ENCODE peak calls at places on chromosomes 6 and 20, in four cellular contexts. M, G, X and N are unnamed samples.

GRCh38 chr6:4295789-4296165 is 160.4 kb upstream of the ECI2 start:
- DNase-seq in X (no peak), G (no peak), M (no peak), N (no peak)

GRCh38 chr6:163170294-163170883 is 244.1 kb upstream of the QKI start:
- DNase-seq in M (no peak), X (peak; percentile 74), G (no peak), N (peak; percentile 36)

GRCh38 chr6:153059311-153059710 is 56.8 kb upstream of the MTRF1L start:
- DNase-seq in M (no peak), G (no peak), X (no peak), N (no peak)

GRCh38 chr6:22036267-22036666 is 260.6 kb downstream of the PRL start:
- DNase-seq in G (peak; percentile 49), M (peak; percentile 64), X (peak; percentile 26), N (peak; percentile 63)

GRCh38 chr6:52065621-52066020 is 21.8 kb downstream of the PKHD1 start:
- DNase-seq in M (no peak), G (peak; percentile 12), X (no peak), N (no peak)

GRCh38 chr6:28807682-28808280 is 116.0 kb downstream of the TRIM27 start:
- DNase-seq in G (peak; percentile 81), X (peak; percentile 75), M (no peak), N (peak; percentile 80)

GRCh38 chr20:25224941-25225340 is 22.9 kb upstream of the PYGB start:
- DNase-seq in M (no peak), X (no peak), G (no peak), N (no peak)

GRCh38 chr20:4999788-5000187 is 1.5 kb downstream of the SLC23A2 start:
- DNase-seq in G (no peak), M (no peak), X (no peak), N (no peak)

GRCh38 chr6:40480678-40481077 is 106.5 kb downstream of the LRFN2 start:
- DNase-seq in X (no peak), M (no peak), G (no peak), N (no peak)

GRCh38 chr6:40484066-40484465 is 103.1 kb downstream of the LRFN2 start:
- DNase-seq in X (no peak), G (no peak), M (no peak), N (no peak)

GRCh38 chr6:40485795-40486194 is 101.4 kb downstream of the LRFN2 start:
- DNase-seq in G (no peak), M (no peak), X (no peak), N (no peak)

GRCh38 chr6:40485300-40485699 is 101.9 kb downstream of the LRFN2 start:
- DNase-seq in X (no peak), M (no peak), G (no peak), N (no peak)

DNA sequence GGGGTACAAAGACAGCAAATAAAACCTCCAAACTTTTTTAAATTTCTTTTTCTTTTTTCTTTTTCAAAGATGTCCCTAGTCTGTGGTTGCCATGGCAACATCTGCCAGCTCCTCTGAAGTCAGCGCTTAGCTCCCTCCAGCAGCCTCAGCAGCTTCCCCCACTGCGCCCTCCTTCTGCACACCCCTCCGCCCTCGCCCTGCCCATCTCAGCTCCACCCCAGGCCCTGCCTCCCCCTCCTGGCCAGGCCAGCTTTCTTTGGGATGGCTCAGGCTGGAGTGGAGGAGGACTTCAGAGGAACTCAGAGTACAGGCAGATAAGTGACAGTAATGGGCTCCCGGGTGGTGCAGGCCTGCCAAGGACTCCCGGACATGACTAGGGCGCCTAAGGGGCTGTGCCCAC is 104.6 kb downstream of the LRFN2 start:
- DNase-seq in G (no peak), X (no peak), M (no peak), N (no peak)
- TF ChIP-seq JUNB in G (no peak), X (no peak), M (no peak), N (no peak)

DNA sequence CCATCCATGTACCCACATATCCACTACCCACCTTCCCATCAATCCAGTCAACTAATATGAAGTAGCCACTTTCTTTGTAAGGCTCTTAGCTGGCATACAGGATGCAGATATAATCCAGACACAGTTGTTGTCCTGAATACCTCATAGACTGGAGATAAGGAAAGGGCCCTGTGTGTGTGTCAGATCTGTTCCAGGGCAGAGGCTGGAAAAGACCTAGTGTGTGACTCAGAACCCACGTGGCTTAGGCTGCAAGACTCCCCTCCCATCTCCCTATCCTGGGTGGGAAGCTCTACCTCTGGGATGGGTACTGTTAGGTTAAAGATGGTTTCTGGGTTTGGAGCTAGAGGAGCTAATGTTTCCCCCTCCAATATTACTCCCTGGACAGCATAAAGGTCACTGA is 3.6 kb downstream of the BPIFA1 start:
- DNase-seq in X (no peak), G (no peak), M (no peak), N (no peak)
- TF ChIP-seq CEBPB in X (no peak), G (no peak), M (no peak), N (no peak)

GRCh38 chr6:13404115-13404891 is 76.0 kb upstream of the TBC1D7 start:
- DNase-seq in M (no peak), X (no peak), G (no peak), N (no peak)
- TF ChIP-seq EP300 in M (no peak), X (no peak), G (no peak), N (no peak)

DNA sequence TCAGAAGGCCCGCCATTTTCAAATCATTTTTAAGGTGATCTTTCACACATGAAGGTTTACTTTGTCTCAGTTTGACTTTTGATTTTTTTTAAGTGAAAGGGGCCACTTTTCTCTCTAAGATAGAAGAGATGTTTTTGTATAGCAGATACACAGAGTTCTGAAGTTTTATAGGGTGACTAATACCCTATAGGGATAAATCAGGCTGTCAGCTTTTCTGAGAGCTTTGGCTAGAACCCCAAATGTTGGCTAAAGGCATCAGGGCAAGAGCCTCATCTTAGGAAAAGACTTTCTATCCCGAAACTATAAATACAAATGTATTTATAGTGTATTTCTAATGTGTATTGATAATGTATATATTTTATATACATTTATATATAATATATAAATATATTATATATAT is 181.4 kb downstream of the TBX18 start:
- DNase-seq in G (no peak), M (no peak), X (no peak), N (no peak)
- TF ChIP-seq JUNB in G (no peak), M (no peak), X (no peak), N (no peak)

DNA sequence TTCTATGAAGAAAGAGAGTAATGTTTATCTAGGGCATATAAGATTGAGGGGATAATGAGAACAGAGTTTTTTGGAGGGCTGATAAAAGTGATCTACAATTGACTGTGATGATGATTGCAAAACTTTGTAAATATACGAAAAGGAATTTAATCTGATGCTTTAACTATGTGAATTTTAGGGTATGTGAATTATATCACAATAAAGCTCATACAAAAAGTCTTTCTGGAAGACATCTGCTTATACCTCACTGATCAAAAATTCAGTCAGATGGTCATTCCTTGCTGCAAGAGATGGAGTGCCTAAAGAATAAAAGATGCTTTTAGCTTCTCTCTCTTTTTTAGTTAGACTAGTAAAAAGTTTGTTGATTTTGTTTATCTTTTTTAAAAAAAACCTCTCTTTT is 1019.7 kb upstream of the CITED2 start:
- DNase-seq in X (no peak), G (no peak), M (no peak), N (no peak)
- TF ChIP-seq CEBPB in X (no peak), G (no peak), M (no peak), N (no peak)

DNA sequence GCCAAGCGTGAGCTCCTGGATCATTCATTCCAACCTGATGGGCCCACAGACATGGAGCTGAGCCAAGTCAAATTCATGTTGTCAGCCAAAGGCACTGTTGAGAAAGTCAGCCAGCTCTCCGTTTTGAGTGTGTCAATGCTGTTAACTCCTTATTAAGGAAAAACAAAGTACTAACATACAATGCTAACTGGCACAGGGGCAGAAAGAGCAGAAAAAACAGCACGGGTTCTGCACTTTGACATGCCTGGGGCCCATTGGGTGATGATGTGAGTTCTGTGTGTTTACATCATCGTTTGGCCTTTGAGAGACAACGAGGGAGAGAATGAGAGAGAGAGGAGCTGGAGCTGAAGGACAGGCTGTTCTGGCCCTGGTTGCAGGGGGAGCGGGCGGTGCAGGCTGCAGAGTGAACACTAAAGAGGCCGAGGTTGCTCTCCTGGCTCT is 85.9 kb downstream of the SMOC2 start:
- DNase-seq in X (no peak), M (no peak), G (no peak), N (no peak)
- TF ChIP-seq EP300 in X (no peak), M (no peak), G (no peak), N (no peak)